ENCODE peak calls at places on chromosomes 6 and 20, in nine cellular contexts. Y is stimulated activated CD8-positive, alpha-beta memory T cell treated with anti-CD3 and anti-CD28 coated beads, Interleukin-15, amount 100 ng/mL, for 48 hours; J is stimulated activated CD4-positive, alpha-beta T cell treated with anti-CD3 and anti-CD28 coated beads, Interleukin-2, amount 100 ng/mL, for 24 hours; Q is HTR-8/SVneo; E is H9; U is pulmonary artery endothelial cell; O is NCI-H748 treated with DMSO at 0.1 percent for 48 hours; Z is putamen; T is iPS DF 6.9. L is an unnamed sample.

GRCh38 chr20:23320317-23320716 is 30.3 kb upstream of the NXT1 start:
- DNase-seq in T (no peak), E (no peak), J (no peak), O (no peak), U (no peak), Q (no peak), Y (no peak), Z (no peak), L (peak; percentile 30)

GRCh38 chr20:59830107-59831023 is 103.1 kb downstream of the SYCP2 start:
- DNase-seq in O (no peak), Y (no peak), Q (no peak), E (no peak), U (no peak), T (no peak), J (no peak), Z (no peak), L (no peak)

GRCh38 chr6:7604003-7604402 is 14.0 kb downstream of the SNRNP48 start:
- DNase-seq in T (no peak), Z (no peak), Y (no peak), U (no peak), O (no peak), E (no peak), Q (no peak), J (no peak), L (no peak)

GRCh38 chr6:150666071-150666470 is 66.4 kb downstream of the PLEKHG1 start:
- DNase-seq in U (no peak), Q (no peak), T (no peak), E (no peak), O (no peak), J (no peak), Z (no peak), Y (no peak), L (no peak)

GRCh38 chr6:38588631-38589366 is 50.9 kb downstream of the BTBD9 start:
- DNase-seq in T (no peak), J (no peak), Y (no peak), Z (no peak), Q (peak; percentile 5), E (no peak), U (no peak), O (no peak), L (no peak)

GRCh38 chr20:10521068-10521834 is 86.1 kb downstream of the SLX4IP start:
- DNase-seq in O (no peak), Y (no peak), J (no peak), U (no peak), Q (peak; percentile 68), T (no peak), Z (no peak), E (no peak), L (no peak)

GRCh38 chr6:167720456-167721285 is 106.0 kb upstream of the AFDN start:
- DNase-seq in Z (no peak), U (no peak), Y (no peak), T (no peak), J (no peak), E (no peak), Q (no peak), O (no peak), L (peak; percentile 45)

GRCh38 chr20:34311118-34312023 is 8.2 kb upstream of the AHCY start:
- DNase-seq in T (no peak), J (no peak), U (no peak), Z (no peak), Q (no peak), E (peak; percentile 86), O (no peak), Y (no peak), L (no peak)

GRCh38 chr20:7106910-7107309 is 339.4 kb downstream of the BMP2 start:
- DNase-seq in T (no peak), Q (no peak), E (no peak), O (no peak), Z (no peak), U (no peak), Y (no peak), J (no peak), L (no peak)

GRCh38 chr6:30735668-30736314 is 6.7 kb downstream of the FLOT1 start:
- DNase-seq in E (no peak), Z (no peak), Y (no peak), O (no peak), J (no peak), U (no peak), T (no peak), Q (no peak), L (no peak)

GRCh38 chr6:54072708-54073313 is 38.4 kb upstream of the MLIP start:
- DNase-seq in Z (no peak), Q (no peak), J (no peak), O (no peak), Y (no peak), U (no peak), E (no peak), T (no peak), L (no peak)

GRCh38 chr6:28861339-28861738 is 62.4 kb downstream of the TRIM27 start:
- DNase-seq in U (no peak), Y (no peak), Z (no peak), J (no peak), Q (no peak), T (no peak), O (no peak), E (no peak), L (no peak)

GRCh38 chr20:62233684-62234083 is 4.6 kb upstream of the OSBPL2 start:
- DNase-seq in Y (no peak), Z (no peak), O (no peak), Q (no peak), E (no peak), T (no peak), J (no peak), U (no peak), L (no peak)

GRCh38 chr20:64051532-64052325 is 2.3 kb upstream of the SOX18 start:
- DNase-seq in T (no peak), Y (no peak), Z (no peak), O (no peak), E (no peak), U (no peak), J (no peak), Q (no peak), L (no peak)

GRCh38 chr6:124470803-124471202 is 491.4 kb upstream of the RNF217 start:
- DNase-seq in J (no peak), Y (no peak), Q (no peak), U (no peak), O (no peak), T (no peak), Z (no peak), E (no peak), L (no peak)

GRCh38 chr6:44499609-44500008 is 112.1 kb downstream of the CDC5L start:
- DNase-seq in E (peak; percentile 30), O (no peak), U (no peak), Y (no peak), J (no peak), Q (no peak), T (no peak), Z (no peak), L (no peak)

GRCh38 chr20:38139919-38140753 is 24.9 kb downstream of the TGM2 start:
- DNase-seq in E (no peak), U (no peak), Z (no peak), Q (peak; percentile 86), Y (no peak), J (no peak), O (no peak), T (no peak), L (no peak)

GRCh38 chr6:43900560-43901329 is 130.7 kb downstream of the VEGFA start:
- DNase-seq in E (no peak), U (no peak), Q (no peak), Y (no peak), Z (no peak), O (no peak), T (no peak), J (no peak), L (no peak)

GRCh38 chr6:36839819-36840379 is 655 bp upstream of the CPNE5 start:
- DNase-seq in J (peak; percentile 60), Y (no peak), O (no peak), T (no peak), U (no peak), Q (no peak), E (no peak), Z (no peak), L (peak; percentile 79)

GRCh38 chr20:25039697-25040437 is 18.1 kb downstream of the ACSS1 start:
- DNase-seq in U (peak; percentile 47), T (no peak), O (no peak), Z (peak; percentile 84), Q (no peak), E (no peak), Y (no peak), J (no peak), L (no peak)

GRCh38 chr6:90025418-90026089 is 131.3 kb downstream of the GJA10 start:
- DNase-seq in Q (peak; percentile 36), E (no peak), Y (no peak), Z (peak; percentile 69), U (no peak), J (peak; percentile 44), O (no peak), T (no peak), L (peak; percentile 79)

GRCh38 chr20:49851991-49852390 is 39.4 kb downstream of the SLC9A8 start:
- DNase-seq in Z (peak; percentile 47), T (no peak), O (no peak), J (no peak), Y (no peak), Q (no peak), U (no peak), E (no peak), L (no peak)

GRCh38 chr20:50283370-50283769 is 92.7 kb downstream of the CEBPB start:
- DNase-seq in Q (no peak), Y (no peak), E (no peak), T (no peak), Z (no peak), U (no peak), J (no peak), O (no peak), L (no peak)

GRCh38 chr6:147347179-147347881 is 143.1 kb downstream of the STXBP5 start:
- DNase-seq in T (no peak), J (no peak), Y (no peak), Q (no peak), E (no peak), Z (no peak), U (no peak), O (no peak), L (no peak)

GRCh38 chr6:105474234-105474633 is 71.4 kb upstream of the PREP start:
- DNase-seq in T (no peak), Q (no peak), O (no peak), Y (no peak), U (no peak), J (no peak), E (no peak), Z (peak; percentile 30), L (no peak)

GRCh38 chr20:38346247-38346651 is at the start of gene LBP:
- DNase-seq in U (no peak), Y (no peak), O (no peak), J (no peak), E (no peak), Q (no peak), Z (no peak), T (no peak), L (no peak)

GRCh38 chr6:93017213-93017612 is 402.1 kb downstream of the EPHA7 start:
- DNase-seq in T (peak; percentile 22), O (no peak), U (no peak), Y (no peak), J (no peak), E (peak; percentile 74), Q (no peak), Z (no peak), L (no peak)

GRCh38 chr6:139473239-139473701 is 98.8 kb upstream of the CITED2 start:
- DNase-seq in Q (no peak), E (peak; percentile 31), O (no peak), Z (no peak), J (no peak), T (no peak), Y (no peak), U (no peak), L (no peak)

GRCh38 chr6:88120635-88121034 is 45.5 kb downstream of the CNR1 start:
- DNase-seq in O (peak; percentile 57), E (no peak), Q (no peak), U (no peak), Y (no peak), T (no peak), J (no peak), Z (no peak), L (no peak)

L was measured in activated effector memory CD4-positive, alpha-beta T cell treated with anti-CD3 and anti-CD28 coated beads, Interleukin-2, amount 50 U/mL, for 16 hours.